ENCODE peak calls at places on chromosomes 11 and 22, in four cellular contexts. One of them, this sample, is unnamed.

GRCh38 chr11:94130589-94131362 is 2.1 kb downstream of the PANX1 start:
- DNase-seq in IMR-90: peak; percentile 89
- DNase-seq in mesendoderm: no peak
- DNase-seq in H1: no peak
- DNase-seq in this sample: no peak

GRCh38 chr11:79413258-79413657 is 27.6 kb downstream of the TENM4 start:
- DNase-seq in mesendoderm: peak; percentile 75
- DNase-seq in H1: no peak
- DNase-seq in IMR-90: peak; percentile 94
- DNase-seq in this sample: peak; percentile 70

GRCh38 chr11:64754919-64755662 is 4.7 kb downstream of the PYGM start:
- DNase-seq in H1: no peak
- DNase-seq in mesendoderm: no peak
- DNase-seq in IMR-90: no peak
- DNase-seq in this sample: no peak

GRCh38 chr11:115112779-115113178 is 391.4 kb downstream of the CADM1 start:
- DNase-seq in mesendoderm: no peak
- DNase-seq in H1: no peak
- DNase-seq in IMR-90: no peak
- DNase-seq in this sample: no peak

GRCh38 chr11:17343907-17344306 is 7.7 kb upstream of the NCR3LG1 start:
- DNase-seq in mesendoderm: peak; percentile 63
- DNase-seq in IMR-90: peak; percentile 87
- DNase-seq in H1: no peak
- DNase-seq in this sample: no peak

GRCh38 chr11:19929655-19930054 is 217.0 kb downstream of the NAV2 start:
- DNase-seq in mesendoderm: no peak
- DNase-seq in IMR-90: peak; percentile 63
- DNase-seq in H1: no peak
- DNase-seq in this sample: no peak

GRCh38 chr11:85961130-85961529 is 105.9 kb downstream of the CCDC83 start:
- DNase-seq in mesendoderm: no peak
- DNase-seq in IMR-90: no peak
- DNase-seq in H1: no peak
- DNase-seq in this sample: no peak

GRCh38 chr11:74754507-74755255 is 6.0 kb downstream of the RNF169 start:
- DNase-seq in IMR-90: peak; percentile 96
- DNase-seq in mesendoderm: peak; percentile 6
- DNase-seq in H1: no peak
- DNase-seq in this sample: no peak

GRCh38 chr22:36225333-36225922 is 13.9 kb downstream of the APOL2 start:
- DNase-seq in H1: no peak
- DNase-seq in IMR-90: no peak
- DNase-seq in mesendoderm: no peak
- DNase-seq in this sample: no peak

GRCh38 chr11:104917259-104918112 is 19.2 kb upstream of the CASP12 start:
- DNase-seq in mesendoderm: no peak
- DNase-seq in H1: no peak
- DNase-seq in IMR-90: no peak
- DNase-seq in this sample: no peak

GRCh38 chr11:134401825-134402809 is 9.9 kb downstream of the B3GAT1 start:
- DNase-seq in H1: no peak
- DNase-seq in IMR-90: no peak
- DNase-seq in mesendoderm: no peak
- DNase-seq in this sample: no peak

GRCh38 chr11:4164884-4165590 is 70.4 kb downstream of the RRM1 start:
- DNase-seq in H1: no peak
- DNase-seq in mesendoderm: no peak
- DNase-seq in IMR-90: no peak
- DNase-seq in this sample: no peak

GRCh38 chr11:68903631-68904457 is at the start of the genes IGHMBP2 and MRPL21:
- DNase-seq in H1: peak; percentile 93
- DNase-seq in IMR-90: peak; percentile 80
- DNase-seq in mesendoderm: peak; percentile 89
- DNase-seq in this sample: peak; percentile 82

GRCh38 chr11:59669611-59670009 is 773 bp upstream of the PATL1 start:
- DNase-seq in mesendoderm: peak; percentile 63
- DNase-seq in IMR-90: peak; percentile 49
- DNase-seq in H1: peak; percentile 63
- DNase-seq in this sample: no peak

GRCh38 chr11:116563028-116563712 is 209.6 kb downstream of the BUD13 start:
- DNase-seq in H1: no peak
- DNase-seq in mesendoderm: no peak
- DNase-seq in IMR-90: peak; percentile 21
- DNase-seq in this sample: no peak

GRCh38 chr22:50626314-50626855 is 1.6 kb downstream of the ARSA start:
- DNase-seq in H1: no peak
- DNase-seq in IMR-90: no peak
- DNase-seq in mesendoderm: no peak
- DNase-seq in this sample: peak; percentile 17

GRCh38 chr11:120526241-120526640 is 14.7 kb downstream of the GRIK4 start:
- DNase-seq in IMR-90: no peak
- DNase-seq in H1: no peak
- DNase-seq in mesendoderm: no peak
- DNase-seq in this sample: no peak

GRCh38 chr11:12069053-12069676 is 41.2 kb upstream of the MICAL2 start:
- DNase-seq in mesendoderm: peak; percentile 75
- DNase-seq in H1: peak; percentile 41
- DNase-seq in IMR-90: no peak
- DNase-seq in this sample: no peak

GRCh38 chr11:69121021-69121420 is 34.7 kb upstream of the SMIM38 start:
- DNase-seq in H1: no peak
- DNase-seq in IMR-90: no peak
- DNase-seq in mesendoderm: no peak
- DNase-seq in this sample: no peak

GRCh38 chr11:75541301-75541929 is 15.7 kb upstream of the GDPD5 start:
- DNase-seq in mesendoderm: no peak
- DNase-seq in IMR-90: no peak
- DNase-seq in H1: no peak
- DNase-seq in this sample: no peak

GRCh38 chr11:57432017-57432590 is 5.2 kb upstream of the SLC43A3 start:
- DNase-seq in IMR-90: no peak
- DNase-seq in mesendoderm: no peak
- DNase-seq in H1: no peak
- DNase-seq in this sample: no peak

GRCh38 chr11:106706355-106706754 is 311.9 kb downstream of the GUCY1A2 start:
- DNase-seq in H1: no peak
- DNase-seq in IMR-90: peak; percentile 67
- DNase-seq in mesendoderm: no peak
- DNase-seq in this sample: no peak

GRCh38 chr11:134453441-134453840 is 41.4 kb upstream of the B3GAT1 start:
- DNase-seq in IMR-90: no peak
- DNase-seq in H1: no peak
- DNase-seq in mesendoderm: no peak
- DNase-seq in this sample: no peak

GRCh38 chr11:134701564-134702165 is 289.6 kb upstream of the B3GAT1 start:
- DNase-seq in IMR-90: no peak
- DNase-seq in H1: no peak
- DNase-seq in mesendoderm: no peak
- DNase-seq in this sample: no peak

GRCh38 chr11:59765068-59765770 is 10.0 kb downstream of the STX3 start:
- DNase-seq in H1: no peak
- DNase-seq in IMR-90: no peak
- DNase-seq in mesendoderm: no peak
- DNase-seq in this sample: no peak

GRCh38 chr11:134571301-134571700 is 159.3 kb upstream of the B3GAT1 start:
- DNase-seq in mesendoderm: no peak
- DNase-seq in IMR-90: no peak
- DNase-seq in H1: peak; percentile 42
- DNase-seq in this sample: no peak

DNA sequence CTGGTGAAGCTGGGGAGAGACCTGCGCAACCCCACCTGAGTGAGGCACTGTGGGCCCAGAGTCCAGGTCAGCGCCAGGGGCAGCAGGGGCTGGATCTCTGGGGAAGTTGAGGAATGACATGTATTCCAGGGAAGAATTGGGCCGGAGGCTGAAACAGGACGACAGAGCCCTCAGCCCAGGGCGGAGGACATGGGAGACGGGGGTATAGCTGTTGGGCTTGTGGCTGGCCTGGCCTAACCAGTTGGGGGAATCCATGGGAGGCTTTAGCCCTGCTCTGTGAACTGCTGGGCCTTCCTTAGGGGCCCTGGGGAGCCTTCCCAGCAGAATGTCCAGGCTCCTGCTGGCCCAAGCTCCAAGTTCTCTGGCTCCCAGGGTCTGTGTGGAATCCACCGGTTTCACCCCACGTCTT is 50.3 kb upstream of the KCNQ1OT1 start:
- DNase-seq in IMR-90: no peak
- DNase-seq in H1: no peak
- DNase-seq in mesendoderm: no peak
- DNase-seq in this sample: no peak
- H2BK5ac ChIP-seq in IMR-90: no peak overlapping the region
- H2BK5ac ChIP-seq in H1: no peak overlapping the region
- H2BK5ac ChIP-seq in mesendoderm: no peak overlapping the region
- H2BK5ac ChIP-seq in this sample: no peak overlapping the region

GRCh38 chr11:30987819-30988218 is 381.7 kb downstream of the DCDC1 start:
- DNase-seq in IMR-90: no peak
- DNase-seq in mesendoderm: peak; percentile 10
- DNase-seq in H1: no peak
- DNase-seq in this sample: no peak

GRCh38 chr11:30984827-30985226 is 384.7 kb downstream of the DCDC1 start:
- DNase-seq in IMR-90: no peak
- DNase-seq in mesendoderm: no peak
- DNase-seq in H1: no peak
- DNase-seq in this sample: no peak

GRCh38 chr11:30984442-30984816 is 385.1 kb downstream of the DCDC1 start:
- DNase-seq in mesendoderm: no peak
- DNase-seq in IMR-90: peak; percentile 0
- DNase-seq in H1: no peak
- DNase-seq in this sample: no peak

GRCh38 chr11:30983143-30983542 is 386.4 kb downstream of the DCDC1 start:
- DNase-seq in H1: no peak
- DNase-seq in IMR-90: no peak
- DNase-seq in mesendoderm: no peak
- DNase-seq in this sample: no peak

GRCh38 chr11:30983810-30984441 is 385.6 kb downstream of the DCDC1 start:
- DNase-seq in IMR-90: no peak
- DNase-seq in mesendoderm: peak; percentile 6
- DNase-seq in H1: no peak
- DNase-seq in this sample: no peak
- H3K56ac ChIP-seq in IMR-90: no peak overlapping the region
- H3K56ac ChIP-seq in mesendoderm: no peak overlapping the region
- H3K56ac ChIP-seq in H1: no peak overlapping the region
- H3K56ac ChIP-seq in this sample: no peak overlapping the region

DNA sequence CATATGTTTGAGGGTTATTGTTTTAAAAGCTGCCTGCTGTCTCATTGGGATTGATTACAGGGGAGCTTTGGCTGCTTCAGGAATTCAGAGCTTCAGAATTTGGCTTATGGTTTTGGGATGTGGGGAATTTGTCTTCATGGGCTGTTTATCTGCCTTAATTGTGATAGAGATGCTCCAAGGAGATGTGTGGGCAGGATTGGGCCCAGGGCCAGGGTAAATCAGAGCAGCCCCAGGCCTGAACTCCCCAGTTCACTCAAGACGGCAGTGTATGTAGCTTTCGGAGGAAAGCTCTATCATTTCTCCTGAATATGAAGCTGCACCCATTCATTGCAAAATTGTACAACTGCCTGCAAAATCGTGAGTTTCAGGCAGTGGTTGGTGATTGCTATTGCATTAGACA is 88.5 kb downstream of the ALX4 start:
- DNase-seq in H1: no peak
- DNase-seq in mesendoderm: no peak
- DNase-seq in IMR-90: no peak
- DNase-seq in this sample: no peak
- H2BK5ac ChIP-seq in H1: no peak overlapping the region
- H2BK5ac ChIP-seq in mesendoderm: no peak overlapping the region
- H2BK5ac ChIP-seq in IMR-90: no peak overlapping the region
- H2BK5ac ChIP-seq in this sample: no peak overlapping the region

DNA sequence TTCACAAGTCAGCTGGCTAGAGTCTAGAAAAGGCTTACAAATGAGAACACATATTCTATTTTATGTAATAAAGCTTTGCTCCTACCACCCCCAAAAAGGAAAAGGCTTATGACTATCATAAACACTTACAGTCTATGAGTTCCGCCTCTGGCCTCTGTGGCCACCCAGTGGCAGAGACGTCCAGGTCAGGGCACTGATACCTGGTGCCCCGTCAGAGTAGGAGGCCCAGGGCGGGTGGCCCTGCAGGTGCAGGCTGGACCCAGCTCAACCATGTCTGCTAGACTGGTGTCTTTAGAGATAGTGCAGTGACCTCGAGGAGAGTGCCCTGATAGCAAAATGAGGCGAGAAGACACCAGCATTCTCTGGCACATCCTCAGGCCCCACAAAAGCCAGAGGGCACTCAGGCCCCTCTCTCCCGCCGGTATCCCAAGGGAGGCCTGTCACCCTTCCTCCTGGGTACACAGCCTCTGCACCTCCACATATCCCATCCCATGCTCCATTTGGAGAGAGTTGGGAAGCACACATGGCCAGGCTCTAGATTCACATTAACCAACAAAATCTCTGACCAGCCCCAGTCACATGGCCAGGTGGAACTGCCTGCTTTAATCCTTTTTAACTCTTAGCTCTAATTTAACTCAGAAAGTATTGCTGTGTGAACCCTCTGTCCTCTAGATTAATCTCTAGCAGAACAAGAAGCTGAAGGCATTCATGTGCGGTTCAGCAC is 27.3 kb upstream of the SERPIND1 start:
- DNase-seq in IMR-90: no peak
- DNase-seq in H1: no peak
- DNase-seq in mesendoderm: no peak
- DNase-seq in this sample: no peak
- H3K56ac ChIP-seq in IMR-90: no peak overlapping the region
- H3K56ac ChIP-seq in H1: no peak overlapping the region
- H3K56ac ChIP-seq in mesendoderm: no peak overlapping the region
- H3K56ac ChIP-seq in this sample: no peak overlapping the region

GRCh38 chr11:76638267-76639197 is 32.0 kb downstream of the LRRC32 start:
- DNase-seq in mesendoderm: no peak
- DNase-seq in IMR-90: no peak
- DNase-seq in H1: no peak
- DNase-seq in this sample: no peak

GRCh38 chr11:76639621-76640020 is 30.9 kb downstream of the LRRC32 start:
- DNase-seq in mesendoderm: no peak
- DNase-seq in H1: no peak
- DNase-seq in IMR-90: no peak
- DNase-seq in this sample: no peak

GRCh38 chr11:76641905-76642304 is 28.6 kb downstream of the LRRC32 start:
- DNase-seq in IMR-90: no peak
- DNase-seq in mesendoderm: no peak
- DNase-seq in H1: no peak
- DNase-seq in this sample: no peak

GRCh38 chr11:76642341-76642740 is 28.2 kb downstream of the LRRC32 start:
- DNase-seq in IMR-90: no peak
- DNase-seq in H1: no peak
- DNase-seq in mesendoderm: peak; percentile 32
- DNase-seq in this sample: no peak

DNA sequence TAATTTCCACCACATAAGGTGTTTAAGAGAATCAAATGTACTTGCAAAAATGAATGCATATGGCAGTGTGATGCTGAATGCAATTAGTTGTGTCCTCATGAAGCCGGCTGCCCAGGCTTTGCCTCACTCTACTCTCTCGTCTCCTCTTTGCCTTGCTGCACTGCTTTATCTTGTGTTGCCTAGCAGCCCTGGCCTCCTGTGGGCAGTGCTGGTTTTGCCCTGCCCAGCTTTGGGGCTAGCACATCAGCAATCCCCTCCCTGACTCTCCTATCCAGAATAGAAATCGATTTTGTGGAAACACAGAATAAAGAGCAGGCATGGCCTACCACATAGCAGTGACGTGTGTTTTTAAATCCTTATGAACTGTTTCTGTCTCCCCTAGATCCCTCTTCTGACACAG is 30.0 kb downstream of the LRRC32 start:
- DNase-seq in mesendoderm: peak; percentile 57
- DNase-seq in H1: no peak
- DNase-seq in IMR-90: no peak
- DNase-seq in this sample: peak; percentile 21
- H2BK5ac ChIP-seq in mesendoderm: no peak overlapping the region
- H2BK5ac ChIP-seq in H1: no peak overlapping the region
- H2BK5ac ChIP-seq in IMR-90: no peak overlapping the region
- H2BK5ac ChIP-seq in this sample: no peak overlapping the region